ENCODE peak calls at places on chromosomes 4 and X, in four cellular contexts. E is substantia nigra, Y is adrenal gland, F is AG04450. W is an unnamed sample.

GRCh38 chrX:66676990-66677389 is 38.1 kb upstream of the EDA2R start:
- DNase-seq in E (no peak), Y (no peak), F (peak), W (peak)

GRCh38 chrX:39900788-39901170 is 197.0 kb downstream of the BCOR start:
- DNase-seq in E (no peak), Y (no peak), F (no peak), W (no peak)

GRCh38 chr4:90745176-90745575 is 618.0 kb downstream of the CCSER1 start:
- DNase-seq in E (no peak), Y (no peak), F (no peak), W (no peak)

GRCh38 chr4:93617596-93617995 is 211.0 kb upstream of the ATOH1 start:
- DNase-seq in E (no peak), Y (no peak), F (no peak), W (no peak)

GRCh38 chr4:56907489-56908205 is at the start of gene REST:
- DNase-seq in E (peak), Y (peak), F (no peak), W (peak)

GRCh38 chrX:47958943-47959342 is 44.8 kb downstream of the ZNF182 start:
- DNase-seq in E (no peak), Y (no peak), F (no peak), W (no peak)

GRCh38 chr4:20860878-20861277 is 160.6 kb downstream of the PACRGL start:
- DNase-seq in E (no peak), Y (no peak), F (no peak), W (no peak)

GRCh38 chr4:79325436-79325835 is 425 bp downstream of the NAA11 start:
- DNase-seq in E (no peak), Y (no peak), F (no peak), W (no peak)

GRCh38 chr4:152525878-152526277 is 10.0 kb downstream of the FBXW7 start:
- DNase-seq in E (no peak), Y (no peak), F (no peak), W (no peak)

GRCh38 chr4:34108456-34108855 is 2135.9 kb downstream of the ARAP2 start:
- DNase-seq in E (no peak), Y (no peak), F (no peak), W (no peak)

GRCh38 chrX:69060631-69061408 is 104.4 kb downstream of the PJA1 start:
- DNase-seq in E (no peak), Y (peak), F (no peak), W (no peak)

GRCh38 chr4:2799971-2800690 is 7.2 kb downstream of the SH3BP2 start:
- DNase-seq in E (no peak), Y (peak), F (no peak), W (no peak)

GRCh38 chr4:2798399-2799301 is 5.8 kb downstream of the SH3BP2 start:
- DNase-seq in E (no peak), Y (peak), F (no peak), W (no peak)

GRCh38 chr4:2802618-2803531 is 10.0 kb downstream of the SH3BP2 start:
- DNase-seq in E (no peak), Y (no peak), F (no peak), W (no peak)

GRCh38 chr4:2799444-2799911 is 6.6 kb downstream of the SH3BP2 start:
- DNase-seq in E (no peak), Y (peak), F (no peak), W (no peak)

DNA sequence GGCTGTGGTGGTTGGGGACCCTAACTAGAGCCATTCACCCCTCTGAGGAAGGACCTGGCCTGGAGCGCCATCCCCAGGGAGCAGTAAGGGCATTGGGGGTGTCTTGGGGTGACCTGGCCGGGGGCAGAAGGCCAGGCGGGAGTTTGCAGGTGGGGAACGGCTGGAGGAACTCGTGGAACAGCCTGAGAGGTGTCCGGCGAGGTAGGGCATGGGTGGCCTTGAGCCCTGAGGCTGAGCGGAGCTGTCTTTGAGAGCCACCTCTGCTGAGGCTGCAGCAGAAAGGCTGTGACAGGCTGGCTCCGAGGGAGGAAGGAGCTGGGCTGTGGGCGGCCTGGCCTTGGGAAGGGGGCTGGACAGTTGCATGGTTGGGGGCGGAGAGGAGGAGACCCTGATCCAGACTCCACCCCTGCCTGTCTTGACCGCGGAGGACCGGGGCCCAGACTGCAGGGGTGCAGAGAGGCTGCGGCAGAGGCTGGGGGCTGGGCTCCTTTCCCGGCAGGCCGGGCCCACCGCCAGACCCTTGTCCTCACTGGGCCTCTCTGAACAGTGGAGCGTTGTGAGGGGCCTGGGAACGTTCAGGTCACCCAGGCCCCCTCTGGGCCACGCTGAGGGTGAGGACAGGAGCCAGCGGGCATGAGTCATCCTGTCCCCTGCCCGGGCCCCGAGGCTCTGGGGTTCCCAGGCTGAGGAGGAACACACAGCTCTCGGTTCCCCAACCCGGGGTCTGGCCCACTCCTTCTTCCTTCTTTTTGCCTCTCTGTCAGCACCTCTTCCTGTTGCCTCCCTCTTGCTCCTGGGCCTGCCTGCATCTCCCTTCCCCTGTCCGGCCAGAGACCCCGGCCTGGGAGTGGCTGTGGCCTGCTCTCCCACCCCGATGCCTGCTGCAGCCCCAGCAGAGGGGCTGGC is 8.1 kb downstream of the SH3BP2 start:
- DNase-seq in E (peak), Y (peak), F (no peak), W (peak)
- H3K27ac ChIP-seq in E (peak), Y (peak), F (peak), W (peak)

GRCh38 chrX:100596601-100597000 is 11.9 kb downstream of the TNMD start:
- DNase-seq in E (no peak), Y (no peak), F (no peak), W (no peak)
- H3K27ac ChIP-seq in E (no peak), Y (no peak), F (no peak), W (no peak)

GRCh38 chr4:168836482-168836881 is 173.6 kb downstream of the CBR4 start:
- DNase-seq in E (no peak), Y (no peak), F (no peak), W (no peak)

GRCh38 chr4:168839758-168840385 is 170.2 kb downstream of the CBR4 start:
- DNase-seq in E (no peak), Y (no peak), F (no peak), W (no peak)

GRCh38 chr4:168840386-168840763 is 169.7 kb downstream of the CBR4 start:
- DNase-seq in E (no peak), Y (no peak), F (no peak), W (no peak)

GRCh38 chr4:168835880-168836454 is 174.1 kb downstream of the CBR4 start:
- DNase-seq in E (no peak), Y (no peak), F (no peak), W (no peak)

DNA sequence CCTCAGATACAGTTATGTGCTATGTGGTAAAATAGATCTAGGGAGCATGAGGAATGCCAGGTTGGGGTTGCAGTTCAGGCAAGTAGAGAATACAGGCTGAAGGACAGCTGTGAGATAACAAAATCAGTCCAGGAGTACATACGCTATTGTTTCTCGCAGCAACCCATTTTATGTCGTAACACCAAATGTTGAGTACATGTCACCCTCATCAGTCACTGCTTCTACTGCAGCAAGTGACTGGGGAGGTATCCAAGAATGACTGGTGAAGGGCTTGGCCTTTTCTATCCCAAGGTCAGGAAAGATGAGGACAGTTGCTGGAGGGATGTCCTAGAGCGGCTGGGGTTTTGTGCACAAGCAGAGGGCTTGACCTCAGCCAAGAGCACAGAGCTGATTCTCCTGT is 172.1 kb downstream of the CBR4 start:
- DNase-seq in E (no peak), Y (no peak), F (no peak), W (no peak)
- H3K27ac ChIP-seq in E (no peak), Y (no peak), F (no peak), W (no peak)

DNA sequence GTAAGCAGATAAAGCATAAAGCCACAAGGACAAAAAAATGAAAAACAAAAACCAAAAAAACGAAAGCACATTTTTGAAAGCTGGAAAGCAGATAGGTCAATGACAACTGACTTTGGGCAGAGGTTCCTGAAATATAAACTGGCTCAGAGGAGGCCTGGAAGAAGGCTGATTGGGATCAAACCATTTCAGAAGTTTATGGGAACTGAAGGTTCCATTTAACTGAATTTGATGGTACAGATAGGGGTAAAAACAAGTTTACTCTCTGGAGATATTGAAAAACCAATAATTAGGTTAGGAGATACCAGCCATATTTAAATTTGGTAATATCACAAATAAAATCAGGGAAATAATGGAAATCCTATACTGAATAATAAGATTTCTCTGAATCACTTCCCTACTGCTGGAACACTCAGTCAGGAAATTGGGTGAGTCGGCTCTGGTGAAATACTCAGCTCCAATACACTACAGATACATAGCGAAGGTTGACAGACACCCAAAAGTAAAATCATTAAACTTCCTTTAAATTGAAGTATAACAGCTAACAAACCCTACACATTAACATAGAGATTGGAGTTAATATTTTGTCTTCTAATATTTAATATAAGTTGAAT is 1584.3 kb downstream of the STIM2 start:
- DNase-seq in E (no peak), Y (no peak), F (no peak), W (no peak)
- H3K27ac ChIP-seq in E (no peak), Y (no peak), F (no peak), W (no peak)

W was measured in SJSA1.